ENCODE peak calls at places on chromosomes 5 and 9, in five cellular contexts. One of them, this sample, is unnamed.

GRCh38 chr5:76804266-76804665 is 14.6 kb upstream of the F2RL1 start:
- DNase-seq in NCI-H510A: no peak
- DNase-seq in LHCN-M2: no peak
- DNase-seq in NCI-H1092: no peak
- DNase-seq in DMS79 treated with DMSO at 0.1 percent for 48 hours: no peak
- DNase-seq in this sample: no peak

GRCh38 chr9:6237267-6237666 is 21.7 kb downstream of the IL33 start:
- DNase-seq in DMS79 treated with DMSO at 0.1 percent for 48 hours: no peak
- DNase-seq in LHCN-M2: no peak
- DNase-seq in NCI-H1092: no peak
- DNase-seq in NCI-H510A: no peak
- DNase-seq in this sample: no peak

GRCh38 chr9:7223981-7224380 is 466.2 kb downstream of the KDM4C start:
- DNase-seq in LHCN-M2: no peak
- DNase-seq in NCI-H510A: no peak
- DNase-seq in NCI-H1092: no peak
- DNase-seq in DMS79 treated with DMSO at 0.1 percent for 48 hours: no peak
- DNase-seq in this sample: no peak

GRCh38 chr5:53406630-53407316 is 73.7 kb upstream of the FST start:
- DNase-seq in LHCN-M2: peak
- DNase-seq in DMS79 treated with DMSO at 0.1 percent for 48 hours: no peak
- DNase-seq in NCI-H1092: no peak
- DNase-seq in NCI-H510A: no peak
- DNase-seq in this sample: no peak

GRCh38 chr9:134545213-134546211 is 96.1 kb upstream of the COL5A1 start:
- DNase-seq in NCI-H1092: no peak
- DNase-seq in DMS79 treated with DMSO at 0.1 percent for 48 hours: no peak
- DNase-seq in LHCN-M2: no peak
- DNase-seq in NCI-H510A: no peak
- DNase-seq in this sample: no peak

GRCh38 chr9:106639873-106640568 is 222.9 kb upstream of the ZNF462 start:
- DNase-seq in DMS79 treated with DMSO at 0.1 percent for 48 hours: no peak
- DNase-seq in LHCN-M2: no peak
- DNase-seq in NCI-H1092: no peak
- DNase-seq in NCI-H510A: no peak
- DNase-seq in this sample: no peak

GRCh38 chr5:143564417-143564816 is 160.9 kb upstream of the NR3C1 start:
- DNase-seq in NCI-H510A: no peak
- DNase-seq in NCI-H1092: no peak
- DNase-seq in LHCN-M2: no peak
- DNase-seq in DMS79 treated with DMSO at 0.1 percent for 48 hours: no peak
- DNase-seq in this sample: no peak

GRCh38 chr9:127903557-127904475 is 4.4 kb upstream of the ST6GALNAC6 start:
- DNase-seq in NCI-H1092: no peak
- DNase-seq in LHCN-M2: no peak
- DNase-seq in DMS79 treated with DMSO at 0.1 percent for 48 hours: no peak
- DNase-seq in NCI-H510A: peak
- DNase-seq in this sample: no peak

GRCh38 chr9:91001146-91001611 is 199.6 kb downstream of the SYK start:
- DNase-seq in DMS79 treated with DMSO at 0.1 percent for 48 hours: peak
- DNase-seq in NCI-H510A: peak
- DNase-seq in NCI-H1092: no peak
- DNase-seq in LHCN-M2: peak
- DNase-seq in this sample: no peak

GRCh38 chr5:34585601-34586104 is 70.5 kb upstream of the RAI14 start:
- DNase-seq in DMS79 treated with DMSO at 0.1 percent for 48 hours: no peak
- DNase-seq in LHCN-M2: peak
- DNase-seq in NCI-H510A: peak
- DNase-seq in NCI-H1092: no peak
- DNase-seq in this sample: no peak

GRCh38 chr9:14030350-14030823 is 283.6 kb downstream of the NFIB start:
- DNase-seq in NCI-H510A: peak
- DNase-seq in LHCN-M2: peak
- DNase-seq in NCI-H1092: no peak
- DNase-seq in DMS79 treated with DMSO at 0.1 percent for 48 hours: peak
- DNase-seq in this sample: peak

GRCh38 chr9:134225186-134225585 is 60.8 kb upstream of the RNU6ATAC start:
- DNase-seq in LHCN-M2: no peak
- DNase-seq in NCI-H510A: no peak
- DNase-seq in NCI-H1092: no peak
- DNase-seq in DMS79 treated with DMSO at 0.1 percent for 48 hours: peak
- DNase-seq in this sample: no peak